ENCODE peak calls at places on chromosome 14, in nine cellular contexts. V is K562, X is GM12892, W is upper lobe of left lung, Q is transverse colon, D is HCT116, O is stomach, J is sigmoid colon, B is endothelial cell of umbilical vein. L is an unnamed sample.

GRCh38 chr14:102141797-102142196 is 2.1 kb downstream of the WDR20 start:
- DNase-seq in J (no peak), X (no peak), B (no peak), V (no peak), D (no peak), O (no peak), W (no peak), Q (no peak), L (no peak)

GRCh38 chr14:76024211-76024907 is 38.8 kb downstream of the IFT43 start:
- DNase-seq in X (no peak), V (no peak), D (no peak), B (no peak), W (no peak), Q (no peak), O (no peak), J (no peak), L (no peak)

GRCh38 chr14:23829736-23830474 is 123.7 kb upstream of the DHRS4 start:
- DNase-seq in X (no peak), V (no peak), W (no peak), Q (peak), O (peak), J (no peak), B (peak), D (peak), L (no peak)

GRCh38 chr14:101476258-101476930 is 84.9 kb upstream of the DIO3 start:
- DNase-seq in O (peak), J (peak), D (no peak), B (no peak), V (no peak), W (peak), X (no peak), Q (peak), L (peak)

GRCh38 chr14:84482256-84483071 is 1047.5 kb upstream of the FLRT2 start:
- DNase-seq in B (peak), V (no peak), J (no peak), W (no peak), Q (no peak), X (no peak), D (no peak), O (no peak), L (no peak)

GRCh38 chr14:78598046-78598652 is 428.0 kb downstream of the NRXN3 start:
- DNase-seq in Q (peak), V (peak), B (peak), W (peak), D (peak), O (peak), X (peak), J (peak), L (no peak)

GRCh38 chr14:90115780-90116179 is 54.0 kb downstream of the KCNK13 start:
- DNase-seq in D (no peak), X (no peak), O (no peak), Q (no peak), W (no peak), J (no peak), B (no peak), V (no peak), L (no peak)

GRCh38 chr14:100339757-100340453 is 16.8 kb downstream of the SLC25A47 start:
- DNase-seq in O (no peak), D (no peak), W (no peak), J (no peak), Q (no peak), B (no peak), X (no peak), V (no peak), L (peak)

GRCh38 chr14:36997843-36998242 is 174.6 kb downstream of the SLC25A21 start:
- DNase-seq in O (no peak), X (no peak), D (no peak), J (no peak), W (no peak), V (no peak), Q (no peak), B (peak), L (no peak)

GRCh38 chr14:91835197-91835919 is 32.0 kb downstream of the TC2N start:
- DNase-seq in O (peak), B (no peak), W (no peak), J (no peak), X (no peak), D (no peak), V (no peak), Q (peak), L (no peak)

GRCh38 chr14:99570542-99571302 is 33.3 kb downstream of the CCDC85C start:
- DNase-seq in B (no peak), D (no peak), J (no peak), V (no peak), Q (no peak), X (no peak), O (no peak), W (no peak), L (no peak)

GRCh38 chr14:96284008-96284407 is 28.0 kb downstream of the BDKRB1 start:
- DNase-seq in Q (no peak), O (no peak), B (no peak), D (no peak), W (no peak), J (no peak), V (no peak), X (no peak), L (no peak)

GRCh38 chr14:72847721-72848120 is 46.2 kb downstream of the DPF3 start:
- DNase-seq in Q (no peak), W (no peak), O (no peak), D (peak), X (no peak), B (no peak), J (no peak), V (no peak), L (no peak)

GRCh38 chr14:96737869-96738268 is 59.3 kb upstream of the VRK1 start:
- DNase-seq in W (no peak), V (no peak), J (no peak), O (no peak), X (no peak), Q (no peak), D (no peak), B (no peak), L (no peak)

GRCh38 chr14:33525626-33526025 is 425.2 kb downstream of the EGLN3 start:
- DNase-seq in Q (no peak), D (no peak), W (no peak), V (no peak), X (no peak), O (no peak), B (peak), J (no peak), L (no peak)

GRCh38 chr14:95998656-95999055 is 40.5 kb upstream of the C14orf132 start:
- DNase-seq in V (no peak), D (peak), W (no peak), Q (no peak), B (no peak), X (no peak), J (no peak), O (no peak), L (no peak)

GRCh38 chr14:92922883-92923743 is at the start of gene CHGA:
- DNase-seq in V (peak), X (peak), B (peak), Q (peak), O (peak), W (peak), D (no peak), J (no peak), L (no peak)

GRCh38 chr14:61623927-61624326 is 71.4 kb upstream of the HIF1A start:
- DNase-seq in D (no peak), W (no peak), O (no peak), B (no peak), J (no peak), Q (no peak), X (no peak), V (no peak), L (no peak)

GRCh38 chr14:102225936-102226335 is 79.0 kb downstream of the MOK start:
- DNase-seq in Q (no peak), D (no peak), J (no peak), W (no peak), X (no peak), V (no peak), B (no peak), O (no peak), L (peak)

GRCh38 chr14:100535287-100536131 is 51.7 kb downstream of the BEGAIN start:
- DNase-seq in X (peak), W (peak), B (no peak), V (no peak), J (peak), O (no peak), D (no peak), Q (peak), L (peak)

GRCh38 chr14:33194551-33194950 is 255.9 kb downstream of the NPAS3 start:
- DNase-seq in D (no peak), V (no peak), J (no peak), Q (no peak), W (no peak), O (no peak), B (no peak), X (no peak), L (no peak)

GRCh38 chr14:66140213-66140918 is 345.8 kb upstream of the CCDC196 start:
- DNase-seq in W (no peak), Q (no peak), J (no peak), X (peak), V (no peak), D (no peak), B (no peak), O (no peak), L (no peak)

GRCh38 chr14:99117671-99118045 is 154.3 kb downstream of the BCL11B start:
- DNase-seq in O (no peak), D (no peak), V (no peak), X (no peak), B (no peak), W (no peak), J (no peak), Q (no peak), L (no peak)

GRCh38 chr14:97306785-97307246 is 509.6 kb downstream of the VRK1 start:
- DNase-seq in V (no peak), D (no peak), X (no peak), O (no peak), J (no peak), B (no peak), Q (no peak), W (no peak), L (no peak)

GRCh38 chr14:94317259-94317658 is 5.9 kb downstream of the SERPINA6 start:
- DNase-seq in B (no peak), D (no peak), V (no peak), J (no peak), O (no peak), W (no peak), X (no peak), Q (peak), L (no peak)

GRCh38 chr14:46377305-46377704 is 274.3 kb downstream of the RPL10L start:
- DNase-seq in V (no peak), W (no peak), J (no peak), O (no peak), D (no peak), B (no peak), Q (no peak), X (no peak), L (no peak)

GRCh38 chr14:100530270-100531072 is 56.7 kb downstream of the BEGAIN start:
- DNase-seq in D (no peak), X (peak), W (peak), V (no peak), J (peak), O (no peak), B (no peak), Q (no peak), L (peak)

GRCh38 chr14:28766505-28767238 is at the start of gene FOXG1:
- DNase-seq in J (no peak), D (no peak), X (peak), W (peak), Q (no peak), O (no peak), V (peak), B (no peak), L (no peak)

DNA sequence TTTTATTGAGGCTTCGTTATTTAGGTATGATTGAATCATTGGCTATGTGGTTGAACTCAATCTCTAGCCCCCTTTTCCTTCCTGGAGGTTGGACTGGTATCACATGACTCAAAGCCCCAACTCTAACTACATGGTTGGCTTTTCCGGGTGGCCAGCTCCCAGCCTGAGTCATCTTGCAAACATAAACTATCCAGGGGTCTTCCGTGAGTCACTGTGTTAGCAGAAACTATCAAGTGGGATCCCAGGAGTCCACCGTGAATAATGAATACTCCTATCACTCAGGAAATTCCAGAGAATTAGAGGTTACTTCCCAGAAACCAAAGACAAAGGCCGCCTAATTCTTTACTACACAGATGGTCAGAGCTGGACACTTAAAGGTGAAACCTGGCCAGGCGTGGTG is 19.7 kb upstream of the PLEKHD1 start:
- DNase-seq in D (no peak), W (no peak), V (no peak), B (peak), O (no peak), J (no peak), Q (no peak), X (no peak), L (no peak)
- TF ChIP-seq POLR2AphosphoS5 in D (no peak), W (no peak), V (no peak), B (peak), O (no peak), J (no peak), Q (no peak), X (no peak), L (no peak)

DNA sequence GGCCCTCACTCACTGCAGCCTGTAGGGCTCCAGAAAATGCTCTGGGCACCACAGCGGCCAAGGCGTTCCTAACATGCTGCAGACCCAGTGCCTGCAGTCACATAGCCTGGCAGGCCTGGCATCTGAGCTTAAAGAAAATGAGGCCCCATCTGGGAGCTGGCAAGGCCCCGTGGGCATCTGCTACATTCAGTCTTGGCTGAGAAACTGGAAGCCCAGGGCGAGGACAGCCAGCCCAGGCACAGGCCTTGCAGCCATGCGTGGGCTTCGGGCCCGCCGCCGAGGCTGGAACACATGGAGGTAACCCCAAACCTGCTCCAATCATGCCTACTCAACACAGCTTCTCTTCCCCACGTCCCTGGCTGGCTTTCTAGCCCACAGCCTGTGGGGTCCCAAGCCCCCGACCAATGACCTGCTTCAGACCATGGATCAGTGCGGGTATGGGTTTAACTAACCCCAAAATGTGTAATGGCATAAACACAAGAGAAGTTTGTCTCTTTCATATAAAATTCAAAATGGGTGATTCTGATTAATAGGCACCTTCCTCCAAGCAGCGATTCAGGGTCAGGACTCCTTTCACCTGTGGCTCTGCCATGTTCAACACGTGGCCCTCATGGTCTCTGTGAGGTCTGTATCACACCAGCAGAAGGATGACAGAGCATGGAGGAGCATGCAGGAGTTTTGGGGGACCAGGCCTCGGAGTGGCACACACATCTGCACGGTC is 6.4 kb downstream of the NGB start:
- DNase-seq in D (no peak), W (peak), B (no peak), V (no peak), O (no peak), X (no peak), J (no peak), Q (no peak), L (peak)
- TF ChIP-seq POLR2A in D (no peak), W (no peak), B (no peak), V (no peak), O (no peak), X (no peak), J (no peak), Q (no peak), L (no peak)

GRCh38 chr14:64979336-64980074 is 7.2 kb upstream of the FNTB start:
- DNase-seq in W (no peak), J (no peak), V (no peak), B (no peak), X (no peak), D (no peak), O (no peak), Q (no peak), L (no peak)

GRCh38 chr14:64986578-64987571 is at the start of gene FNTB:
- DNase-seq in O (peak), W (peak), Q (peak), X (peak), J (peak), D (peak), V (peak), B (peak), L (peak)

GRCh38 chr14:64983439-64984310 is 3.0 kb upstream of the FNTB start:
- DNase-seq in O (peak), J (no peak), V (no peak), X (no peak), Q (peak), W (no peak), B (peak), D (peak), L (no peak)
- TF ChIP-seq POLR2AphosphoS5 in O (no peak), J (no peak), V (no peak), X (no peak), Q (no peak), W (no peak), B (no peak), D (no peak), L (no peak)

DNA sequence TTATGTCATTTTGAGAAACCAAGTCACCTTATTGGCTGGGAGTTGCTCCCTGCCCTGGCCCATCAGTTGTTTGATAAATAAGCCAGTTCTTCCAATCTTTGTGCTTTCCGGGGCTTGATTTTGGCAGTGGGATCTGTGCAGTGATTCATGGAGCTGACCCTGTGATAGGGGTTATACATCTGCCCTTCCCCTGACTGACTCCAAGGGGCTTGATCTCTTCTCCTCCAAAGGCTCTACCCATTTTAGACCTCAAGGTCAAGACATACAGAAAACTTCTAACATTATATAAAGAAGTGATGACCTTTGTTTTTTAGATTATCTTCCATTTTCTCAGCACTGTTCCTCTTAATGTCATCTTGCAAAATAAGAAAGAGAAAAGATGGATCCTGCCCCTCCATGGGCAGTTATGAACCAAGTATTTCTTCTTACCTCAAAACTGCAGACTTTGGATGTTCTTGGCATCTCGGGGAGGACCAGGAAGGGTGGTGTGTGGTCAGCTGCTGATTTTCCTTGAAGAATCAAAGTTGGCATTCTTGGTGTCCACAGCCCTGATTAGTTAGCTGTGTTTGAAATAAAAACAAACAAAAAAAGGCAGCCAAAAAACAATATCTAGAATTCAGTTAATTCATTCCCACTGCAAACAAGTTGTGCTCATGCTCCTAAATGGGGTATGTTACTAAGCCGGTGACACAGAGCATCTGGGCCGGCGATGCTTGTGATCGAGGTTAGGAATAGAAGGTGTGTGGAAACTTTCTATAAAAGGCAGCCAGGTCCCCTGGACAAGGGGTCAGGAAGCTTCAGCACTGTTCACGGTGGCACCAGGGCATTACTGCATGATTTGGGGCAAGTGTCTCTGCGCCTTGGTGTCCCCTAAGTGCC is 120.2 kb downstream of the SAMD4A start:
- DNase-seq in D (no peak), V (no peak), B (no peak), J (no peak), O (no peak), X (no peak), W (no peak), Q (no peak), L (no peak)
- TF ChIP-seq POLR2A in D (no peak), V (no peak), B (no peak), J (no peak), O (no peak), X (no peak), W (no peak), Q (no peak), L (no peak)

GRCh38 chr14:49892301-49892635 is 614 bp upstream of the ARF6 start:
- DNase-seq in B (peak), X (no peak), O (peak), W (no peak), D (no peak), V (no peak), J (peak), Q (peak), L (no peak)
- TF ChIP-seq POLR2AphosphoS5 in B (no peak), X (no peak), O (no peak), W (no peak), D (no peak), V (no peak), J (no peak), Q (no peak), L (no peak)

GRCh38 chr14:21308132-21308478 is 28.2 kb downstream of the RPGRIP1 start:
- DNase-seq in J (no peak), W (no peak), V (peak), D (no peak), O (no peak), X (no peak), B (no peak), Q (no peak), L (no peak)

GRCh38 chr14:21309238-21309636 is 29.4 kb downstream of the RPGRIP1 start:
- DNase-seq in B (no peak), X (no peak), V (no peak), J (no peak), O (no peak), D (no peak), W (no peak), Q (no peak), L (no peak)

GRCh38 chr14:21307641-21308040 is 27.8 kb downstream of the RPGRIP1 start:
- DNase-seq in B (no peak), D (no peak), O (no peak), W (no peak), X (no peak), Q (no peak), J (no peak), V (no peak), L (no peak)

GRCh38 chr14:21309956-21310355 is 30.1 kb downstream of the RPGRIP1 start:
- DNase-seq in V (no peak), W (no peak), B (no peak), D (no peak), X (no peak), J (no peak), Q (no peak), O (no peak), L (no peak)

DNA sequence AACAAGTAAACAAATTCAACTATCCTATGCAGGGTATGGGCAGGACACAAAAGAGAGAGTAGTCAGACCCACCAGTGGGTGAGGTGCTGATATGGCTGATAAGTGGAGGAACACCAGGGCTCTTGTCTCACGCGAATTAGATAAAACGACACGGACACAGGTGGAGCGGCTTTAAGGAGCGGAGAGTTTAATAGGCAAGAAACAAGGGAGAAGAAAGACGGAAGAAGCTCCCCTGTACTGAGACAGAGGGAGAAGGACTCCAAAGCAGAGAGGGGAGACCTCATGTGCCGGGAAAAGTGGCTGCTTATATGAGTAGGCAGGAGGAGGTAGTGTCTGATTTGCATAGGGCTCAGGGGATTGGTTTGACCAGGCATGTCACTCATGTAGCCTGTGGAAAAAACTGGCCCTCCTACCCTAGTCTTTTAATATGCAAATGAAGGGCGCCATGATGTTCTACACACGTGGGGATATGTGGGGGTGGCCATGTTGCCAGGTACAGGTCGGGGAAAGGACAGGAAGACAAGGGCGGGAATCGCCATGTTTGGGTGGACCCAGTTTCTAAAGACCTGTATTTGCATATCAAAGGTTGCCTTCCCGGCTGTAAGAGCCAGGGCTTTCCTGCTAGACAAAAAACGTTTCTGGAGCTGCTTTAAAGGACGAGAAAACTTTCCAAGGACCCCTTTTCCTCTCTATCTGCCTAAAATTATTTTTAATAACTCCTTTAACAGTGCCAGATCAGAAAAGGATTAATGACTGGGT is 28.8 kb downstream of the RPGRIP1 start:
- DNase-seq in J (peak), X (no peak), W (no peak), Q (peak), V (peak), D (peak), O (peak), B (peak), L (peak)
- TF ChIP-seq POLR2A in J (no peak), X (peak), W (no peak), Q (peak), V (peak), D (no peak), O (peak), B (no peak), L (no peak)